ENCODE peak calls at places on chromosomes 12 and 14, in ten cellular contexts. One of them, this sample, is unnamed.

GRCh38 chr14:23559010-23559920 is 3.2 kb downstream of the THTPA start:
- DNase-seq in LoVo: peak
- DNase-seq in RCC 7860: no peak
- DNase-seq in left colon: peak
- DNase-seq in activated CD4-positive, alpha-beta T cell treated with anti-CD3 and anti-CD28 coated beads for 48 hours: peak
- DNase-seq in Right ventricle myocardium superior: peak
- DNase-seq in GM13977: peak
- DNase-seq in fibroblast of mammary gland: peak
- DNase-seq in BJ: no peak
- DNase-seq in adrenal gland: peak
- DNase-seq in this sample: no peak

GRCh38 chr12:30973171-30973570 is 46.6 kb downstream of the TSPAN11 start:
- DNase-seq in LoVo: no peak
- DNase-seq in RCC 7860: no peak
- DNase-seq in left colon: no peak
- DNase-seq in activated CD4-positive, alpha-beta T cell treated with anti-CD3 and anti-CD28 coated beads for 48 hours: no peak
- DNase-seq in Right ventricle myocardium superior: no peak
- DNase-seq in GM13977: no peak
- DNase-seq in fibroblast of mammary gland: peak
- DNase-seq in BJ: no peak
- DNase-seq in adrenal gland: no peak
- DNase-seq in this sample: no peak

GRCh38 chr12:12714276-12715001 is 2.7 kb upstream of the CDKN1B start:
- DNase-seq in LoVo: peak
- DNase-seq in RCC 7860: no peak
- DNase-seq in left colon: peak
- DNase-seq in activated CD4-positive, alpha-beta T cell treated with anti-CD3 and anti-CD28 coated beads for 48 hours: peak
- DNase-seq in Right ventricle myocardium superior: peak
- DNase-seq in GM13977: peak
- DNase-seq in fibroblast of mammary gland: no peak
- DNase-seq in BJ: no peak
- DNase-seq in adrenal gland: peak
- DNase-seq in this sample: no peak

GRCh38 chr14:33493990-33494389 is 456.9 kb downstream of the EGLN3 start:
- DNase-seq in LoVo: no peak
- DNase-seq in RCC 7860: no peak
- DNase-seq in left colon: no peak
- DNase-seq in activated CD4-positive, alpha-beta T cell treated with anti-CD3 and anti-CD28 coated beads for 48 hours: no peak
- DNase-seq in Right ventricle myocardium superior: no peak
- DNase-seq in GM13977: no peak
- DNase-seq in fibroblast of mammary gland: no peak
- DNase-seq in BJ: no peak
- DNase-seq in adrenal gland: no peak
- DNase-seq in this sample: no peak

GRCh38 chr12:118035194-118036041 is 18.9 kb downstream of the RFC5 start:
- DNase-seq in LoVo: no peak
- DNase-seq in RCC 7860: no peak
- DNase-seq in left colon: peak
- DNase-seq in activated CD4-positive, alpha-beta T cell treated with anti-CD3 and anti-CD28 coated beads for 48 hours: peak
- DNase-seq in Right ventricle myocardium superior: no peak
- DNase-seq in GM13977: peak
- DNase-seq in fibroblast of mammary gland: peak
- DNase-seq in BJ: no peak
- DNase-seq in adrenal gland: no peak
- DNase-seq in this sample: no peak

GRCh38 chr12:1356285-1356684 is 238.1 kb downstream of the FBXL14 start:
- DNase-seq in LoVo: no peak
- DNase-seq in RCC 7860: no peak
- DNase-seq in left colon: no peak
- DNase-seq in activated CD4-positive, alpha-beta T cell treated with anti-CD3 and anti-CD28 coated beads for 48 hours: no peak
- DNase-seq in Right ventricle myocardium superior: no peak
- DNase-seq in GM13977: no peak
- DNase-seq in fibroblast of mammary gland: no peak
- DNase-seq in BJ: no peak
- DNase-seq in adrenal gland: no peak
- DNase-seq in this sample: no peak

GRCh38 chr12:40010899-40011774 is 94.7 kb downstream of the SLC2A13 start:
- DNase-seq in LoVo: peak
- DNase-seq in RCC 7860: peak
- DNase-seq in left colon: peak
- DNase-seq in activated CD4-positive, alpha-beta T cell treated with anti-CD3 and anti-CD28 coated beads for 48 hours: peak
- DNase-seq in Right ventricle myocardium superior: no peak
- DNase-seq in GM13977: peak
- DNase-seq in fibroblast of mammary gland: peak
- DNase-seq in BJ: no peak
- DNase-seq in adrenal gland: peak
- DNase-seq in this sample: no peak

GRCh38 chr14:90739318-90740077 is 76.7 kb downstream of the TTC7B start:
- DNase-seq in LoVo: no peak
- DNase-seq in RCC 7860: no peak
- DNase-seq in left colon: no peak
- DNase-seq in activated CD4-positive, alpha-beta T cell treated with anti-CD3 and anti-CD28 coated beads for 48 hours: no peak
- DNase-seq in Right ventricle myocardium superior: no peak
- DNase-seq in GM13977: no peak
- DNase-seq in fibroblast of mammary gland: no peak
- DNase-seq in BJ: no peak
- DNase-seq in adrenal gland: no peak
- DNase-seq in this sample: no peak

GRCh38 chr14:104287301-104288009 is 149.1 kb downstream of the KIF26A start:
- DNase-seq in LoVo: no peak
- DNase-seq in RCC 7860: no peak
- DNase-seq in left colon: peak
- DNase-seq in activated CD4-positive, alpha-beta T cell treated with anti-CD3 and anti-CD28 coated beads for 48 hours: no peak
- DNase-seq in Right ventricle myocardium superior: peak
- DNase-seq in GM13977: no peak
- DNase-seq in fibroblast of mammary gland: no peak
- DNase-seq in BJ: no peak
- DNase-seq in adrenal gland: no peak
- DNase-seq in this sample: no peak

GRCh38 chr12:108839011-108839889 is 18.1 kb downstream of the SSH1 start:
- DNase-seq in LoVo: no peak
- DNase-seq in RCC 7860: no peak
- DNase-seq in left colon: no peak
- DNase-seq in activated CD4-positive, alpha-beta T cell treated with anti-CD3 and anti-CD28 coated beads for 48 hours: no peak
- DNase-seq in Right ventricle myocardium superior: peak
- DNase-seq in GM13977: no peak
- DNase-seq in fibroblast of mammary gland: peak
- DNase-seq in BJ: peak
- DNase-seq in adrenal gland: peak
- DNase-seq in this sample: no peak

GRCh38 chr12:31650927-31651326 is 8.6 kb upstream of the ETFBKMT start:
- DNase-seq in LoVo: peak
- DNase-seq in RCC 7860: no peak
- DNase-seq in left colon: no peak
- DNase-seq in activated CD4-positive, alpha-beta T cell treated with anti-CD3 and anti-CD28 coated beads for 48 hours: no peak
- DNase-seq in Right ventricle myocardium superior: no peak
- DNase-seq in GM13977: no peak
- DNase-seq in fibroblast of mammary gland: peak
- DNase-seq in BJ: no peak
- DNase-seq in adrenal gland: no peak
- DNase-seq in this sample: no peak

GRCh38 chr14:68253381-68253780 is 433.8 kb downstream of the RAD51B start:
- DNase-seq in LoVo: no peak
- DNase-seq in RCC 7860: no peak
- DNase-seq in left colon: no peak
- DNase-seq in activated CD4-positive, alpha-beta T cell treated with anti-CD3 and anti-CD28 coated beads for 48 hours: no peak
- DNase-seq in Right ventricle myocardium superior: no peak
- DNase-seq in GM13977: no peak
- DNase-seq in fibroblast of mammary gland: no peak
- DNase-seq in BJ: no peak
- DNase-seq in adrenal gland: no peak
- DNase-seq in this sample: no peak

This sample was measured in brain pericyte.